ENCODE peak calls at places on chromosomes 1 and 21, in eight cellular contexts. W, O, B, S, N, T, X and K are unnamed samples.

GRCh38 chr1:43913051-43913501 is 20.5 kb upstream of the ARTN start:
- DNase-seq in O (no peak), B (no peak), N (no peak), S (no peak), X (no peak), W (no peak), T (no peak), K (no peak)

GRCh38 chr1:54955359-54955758 is 25.1 kb upstream of the TMEM61 start:
- DNase-seq in O (no peak), X (no peak), W (peak; percentile 14), B (no peak), S (no peak), T (no peak), N (no peak), K (peak; percentile 77)

GRCh38 chr1:56472860-56473259 is 106.5 kb downstream of the PLPP3 start:
- DNase-seq in B (no peak), W (no peak), N (no peak), X (no peak), O (no peak), T (no peak), S (no peak), K (no peak)

GRCh38 chr1:31834501-31834900 is 18.7 kb upstream of the SPOCD1 start:
- DNase-seq in S (no peak), T (no peak), W (no peak), N (no peak), O (no peak), X (no peak), B (peak; percentile 33), K (no peak)

GRCh38 chr1:943545-944340 is 15.3 kb downstream of the NOC2L start:
- DNase-seq in O (no peak), S (no peak), B (no peak), T (no peak), W (no peak), N (no peak), X (no peak), K (no peak)

GRCh38 chr21:41610042-41610839 is 102.3 kb upstream of the TMPRSS2 start:
- DNase-seq in X (peak; percentile 78), B (peak; percentile 87), S (peak; percentile 37), T (peak; percentile 90), W (peak; percentile 60), O (no peak), N (peak; percentile 33), K (peak; percentile 42)

GRCh38 chr1:156809711-156810366 is 6.8 kb downstream of the SH2D2A start:
- DNase-seq in S (no peak), B (no peak), X (no peak), T (no peak), W (no peak), N (no peak), O (no peak), K (no peak)

GRCh38 chr1:169586395-169587255 is at the start of gene F5:
- DNase-seq in N (peak; percentile 72), X (peak; percentile 91), W (peak; percentile 59), B (peak; percentile 92), T (peak; percentile 83), S (peak; percentile 75), O (peak; percentile 10), K (peak; percentile 61)

GRCh38 chr1:41698916-41699860 is 214.7 kb upstream of the EDN2 start:
- DNase-seq in S (no peak), W (no peak), O (no peak), T (no peak), B (no peak), X (no peak), N (no peak), K (no peak)

GRCh38 chr1:101293461-101294045 is 56.7 kb downstream of the S1PR1 start:
- DNase-seq in B (no peak), W (peak; percentile 64), T (no peak), S (no peak), N (no peak), X (no peak), O (no peak), K (no peak)

GRCh38 chr21:32426066-32426465 is 13.6 kb downstream of the EVA1C start:
- DNase-seq in T (no peak), X (no peak), O (no peak), B (no peak), W (no peak), S (no peak), N (no peak), K (no peak)

GRCh38 chr1:86423873-86424272 is at the start of gene CLCA2:
- DNase-seq in X (no peak), W (no peak), N (no peak), B (no peak), O (no peak), T (no peak), S (no peak), K (no peak)

GRCh38 chr1:228281631-228282328 is 73.9 kb downstream of the OBSCN start:
- DNase-seq in S (peak; percentile 14), W (no peak), N (no peak), X (peak; percentile 20), B (no peak), T (no peak), O (no peak), K (no peak)

GRCh38 chr1:2447274-2448097 is 28.6 kb upstream of the PLCH2 start:
- DNase-seq in O (no peak), T (no peak), W (no peak), S (no peak), X (no peak), N (no peak), B (no peak), K (no peak)

GRCh38 chr1:114234408-114235119 is 80.9 kb upstream of the SYT6 start:
- DNase-seq in X (peak; percentile 12), S (no peak), T (no peak), B (no peak), O (no peak), W (no peak), N (no peak), K (no peak)

GRCh38 chr1:2132222-2133038 is 62.1 kb downstream of the FAAP20 start:
- DNase-seq in O (no peak), N (no peak), X (peak; percentile 79), S (peak; percentile 51), W (peak; percentile 65), T (peak; percentile 17), B (peak; percentile 85), K (peak; percentile 8)

GRCh38 chr1:71463144-71463543 is 382.3 kb upstream of the ZRANB2 start:
- DNase-seq in N (no peak), T (no peak), B (no peak), X (no peak), S (no peak), O (no peak), W (no peak), K (no peak)

GRCh38 chr21:42578034-42578433 is 64.4 kb downstream of the SLC37A1 start:
- DNase-seq in W (no peak), N (no peak), B (no peak), T (no peak), S (no peak), X (no peak), O (no peak), K (no peak)

GRCh38 chr1:110212165-110213142 is 2.3 kb downstream of the KCNC4 start:
- DNase-seq in S (no peak), T (no peak), O (no peak), N (no peak), W (no peak), B (peak; percentile 33), X (peak; percentile 34), K (peak; percentile 22)

GRCh38 chr21:38652396-38652795 is 153.3 kb upstream of the ETS2 start:
- DNase-seq in W (no peak), N (no peak), O (no peak), X (no peak), B (no peak), S (no peak), T (no peak), K (no peak)

GRCh38 chr1:55970711-55971110 is 608.7 kb downstream of the PLPP3 start:
- DNase-seq in N (no peak), S (no peak), W (no peak), X (no peak), O (no peak), T (no peak), B (no peak), K (no peak)

DNA sequence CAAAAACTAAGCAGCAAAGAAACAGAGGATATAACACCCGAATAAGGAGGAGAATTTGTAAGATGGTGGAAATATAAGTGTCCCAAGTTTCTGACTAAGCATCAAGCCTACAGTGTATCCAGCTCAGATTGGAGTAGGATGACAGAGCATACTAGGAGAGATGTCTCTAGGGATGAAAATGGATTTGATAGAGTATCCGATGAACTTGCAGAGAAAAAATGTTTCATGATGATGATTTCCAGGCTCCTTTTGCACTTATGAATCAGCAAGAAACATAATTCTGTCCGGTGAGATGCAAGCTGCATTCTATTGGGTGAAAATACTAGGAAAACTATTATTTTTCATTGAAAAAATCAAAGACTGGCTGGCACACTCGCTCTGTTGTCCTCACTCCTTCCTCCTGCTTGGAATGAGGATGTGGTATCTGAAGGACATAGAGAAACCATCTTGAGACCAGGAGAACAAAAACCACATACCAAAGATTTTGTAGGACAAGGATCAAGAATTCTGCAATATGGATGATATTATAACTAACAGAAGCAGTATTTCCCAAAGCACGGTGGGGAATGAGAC is 35.4 kb upstream of the RAB3GAP2 start:
- DNase-seq in N (no peak), O (no peak), X (no peak), W (no peak), B (no peak), S (no peak), T (no peak), K (no peak)
- H3K27ac ChIP-seq in N (no peak overlapping the region), O (no peak overlapping the region), X (no peak overlapping the region), W (no peak overlapping the region), B (no peak overlapping the region), S (no peak overlapping the region), T (no peak overlapping the region), K (no peak overlapping the region)

DNA sequence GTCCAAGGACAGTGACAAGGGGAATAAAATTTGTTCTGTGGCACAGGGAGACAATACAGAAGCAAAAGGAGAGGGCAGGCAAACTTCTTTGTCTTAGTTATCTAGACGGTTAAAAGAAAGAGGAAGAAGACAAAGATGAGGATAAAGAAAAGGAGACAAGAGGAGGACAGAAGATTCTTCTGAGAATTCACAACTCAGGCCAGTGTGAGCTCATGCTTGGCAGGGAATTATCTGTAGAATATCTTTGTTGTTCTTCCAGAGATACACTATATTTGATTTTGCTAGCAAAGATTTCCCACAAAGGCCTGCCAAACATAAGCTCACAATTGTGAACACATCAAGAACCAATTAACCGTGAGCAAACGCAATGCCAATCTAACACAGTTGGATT is 21.4 kb downstream of the SLC16A1 start:
- DNase-seq in X (no peak), W (peak; percentile 39), O (no peak), N (no peak), S (no peak), T (no peak), B (no peak), K (no peak)
- H3K27ac ChIP-seq in X (no peak overlapping the region), W (peak overlapping the region; percentile 79), O (no peak overlapping the region), N (peak overlapping the region; percentile 91), S (no peak overlapping the region), T (no peak overlapping the region), B (peak overlapping the region; percentile 41), K (no peak overlapping the region)

GRCh38 chr1:115978292-115978941 is 2.1 kb downstream of the SLC22A15 start:
- DNase-seq in B (no peak), O (no peak), W (no peak), N (no peak), T (no peak), X (no peak), S (no peak), K (no peak)
- H3K27ac ChIP-seq in B (peak overlapping the region; percentile 30), O (no peak overlapping the region), W (no peak overlapping the region), N (no peak overlapping the region), T (no peak overlapping the region), X (no peak overlapping the region), S (no peak overlapping the region), K (no peak overlapping the region)

DNA sequence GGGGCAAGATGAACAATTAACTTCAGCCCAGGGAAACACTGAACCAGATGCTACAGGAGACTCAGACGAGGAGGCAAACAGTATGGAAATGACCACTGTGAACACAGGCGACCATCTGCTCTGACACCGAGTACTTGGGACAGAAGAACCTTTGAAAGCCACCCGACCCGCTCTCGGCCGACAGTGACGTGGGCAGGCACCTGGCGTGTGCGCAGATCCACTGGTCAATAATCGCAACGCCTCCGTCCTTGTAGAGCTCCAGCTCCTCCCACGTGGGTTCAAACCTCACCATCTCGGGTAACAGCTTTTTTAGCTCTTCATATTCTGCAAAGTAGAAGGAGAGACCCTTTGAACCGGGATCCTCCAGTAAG is 20.3 kb downstream of the POFUT2 start:
- DNase-seq in O (no peak), B (no peak), T (no peak), N (no peak), X (no peak), S (no peak), W (no peak), K (no peak)
- H3K27ac ChIP-seq in O (no peak overlapping the region), B (no peak overlapping the region), T (no peak overlapping the region), N (no peak overlapping the region), X (no peak overlapping the region), S (no peak overlapping the region), W (no peak overlapping the region), K (no peak overlapping the region)